ENCODE peak calls at places on chromosome 13, in four cellular contexts. U is GM12878, G is endothelial cell of umbilical vein, B is HepG2. N is an unnamed sample.

GRCh38 chr13:40447857-40448256 is 218.6 kb downstream of the FOXO1 start:
- DNase-seq in G (no peak), U (no peak), B (no peak), N (no peak)

GRCh38 chr13:45518525-45519235 is 53.9 kb downstream of the COG3 start:
- DNase-seq in B (no peak), G (peak; percentile 42), U (no peak), N (no peak)

GRCh38 chr13:40490086-40490723 is 176.2 kb downstream of the FOXO1 start:
- DNase-seq in G (no peak), B (no peak), U (no peak), N (no peak)

GRCh38 chr13:47455581-47455980 is 545.5 kb downstream of the SUCLA2 start:
- DNase-seq in G (no peak), B (no peak), U (no peak), N (no peak)

GRCh38 chr13:68056816-68057710 is 826.9 kb upstream of the PCDH9 start:
- DNase-seq in U (no peak), B (peak; percentile 45), G (peak; percentile 86), N (no peak)

GRCh38 chr13:19860884-19861655 is 2.4 kb downstream of the ZMYM5 start:
- DNase-seq in B (peak; percentile 77), U (no peak), G (peak; percentile 43), N (no peak)

GRCh38 chr13:96822900-96823299 is 171.4 kb downstream of the OXGR1 start:
- DNase-seq in G (peak; percentile 9), B (peak; percentile 50), U (no peak), N (peak; percentile 17)

GRCh38 chr13:32829676-32830091 is 186.5 kb upstream of the KL start:
- DNase-seq in B (no peak), G (no peak), U (no peak), N (no peak)

GRCh38 chr13:42707003-42707402 is 74.4 kb upstream of the FAM216B start:
- DNase-seq in U (no peak), G (no peak), B (no peak), N (no peak)

GRCh38 chr13:75173457-75174356 is 308.3 kb downstream of the TBC1D4 start:
- DNase-seq in B (peak; percentile 35), G (peak; percentile 22), U (no peak), N (no peak)

GRCh38 chr13:76758257-76758656 is 127.9 kb downstream of the KCTD12 start:
- DNase-seq in B (no peak), G (peak; percentile 59), U (no peak), N (no peak)

GRCh38 chr13:35695411-35695810 is 218.9 kb upstream of the MAB21L1 start:
- DNase-seq in U (no peak), G (no peak), B (no peak), N (no peak)

GRCh38 chr13:32938907-32939306 is 77.3 kb upstream of the KL start:
- DNase-seq in B (no peak), U (no peak), G (no peak), N (no peak)

GRCh38 chr13:43905435-43906031 is 25.8 kb downstream of the LACC1 start:
- DNase-seq in B (peak; percentile 55), G (peak; percentile 68), U (no peak), N (peak; percentile 52)

GRCh38 chr13:26449063-26449848 is 108.2 kb upstream of the WASF3 start:
- DNase-seq in U (no peak), G (no peak), B (no peak), N (no peak)

GRCh38 chr13:29480893-29481525 is 114.5 kb downstream of the SLC7A1 start:
- DNase-seq in G (no peak), B (no peak), U (no peak), N (no peak)

GRCh38 chr13:42039946-42040729 is 8.3 kb upstream of the DGKH start:
- DNase-seq in G (peak; percentile 83), B (no peak), U (peak; percentile 25), N (peak; percentile 83)

GRCh38 chr13:44184740-44185139 is 188.9 kb upstream of the SERP2 start:
- DNase-seq in G (no peak), B (no peak), U (no peak), N (no peak)

GRCh38 chr13:67096418-67096817 is 133.7 kb downstream of the PCDH9 start:
- DNase-seq in U (no peak), B (no peak), G (no peak), N (no peak)

GRCh38 chr13:107864543-107865460 is 350.5 kb downstream of the LIG4 start:
- DNase-seq in B (peak; percentile 18), G (peak; percentile 68), U (no peak), N (peak; percentile 84)

GRCh38 chr13:29573190-29573589 is 22.3 kb downstream of the SLC7A1 start:
- DNase-seq in B (no peak), G (peak; percentile 19), U (no peak), N (no peak)

GRCh38 chr13:114130708-114131580 is 1.5 kb downstream of the RASA3 start:
- DNase-seq in B (no peak), U (no peak), G (peak; percentile 74), N (peak; percentile 68)

GRCh38 chr13:96677029-96677428 is 317.2 kb downstream of the OXGR1 start:
- DNase-seq in U (no peak), G (no peak), B (no peak), N (no peak)

GRCh38 chr13:38685974-38686571 is 804 bp upstream of the FREM2 start:
- DNase-seq in U (no peak), B (no peak), G (no peak), N (no peak)

GRCh38 chr13:38684714-38685113 is 2.2 kb upstream of the FREM2 start:
- DNase-seq in U (no peak), B (no peak), G (no peak), N (no peak)

GRCh38 chr13:38687246-38688229 is 661 bp downstream of the FREM2 start:
- DNase-seq in G (no peak), B (no peak), U (no peak), N (no peak)

GRCh38 chr13:38688674-38689073 is 1.8 kb downstream of the FREM2 start:
- DNase-seq in U (no peak), G (no peak), B (no peak), N (no peak)

GRCh38 chr13:38686635-38687245 is at the start of gene FREM2:
- DNase-seq in B (no peak), U (no peak), G (no peak), N (no peak)
- TF ChIP-seq MAX in B (no peak), U (no peak), G (no peak), N (no peak)

GRCh38 chr13:112059457-112060317 is 7.3 kb upstream of the SOX1 start:
- DNase-seq in G (no peak), B (no peak), U (no peak), N (no peak)
- TF ChIP-seq EZH2 in G (no peak), B (no peak), U (no peak), N (no peak)

DNA sequence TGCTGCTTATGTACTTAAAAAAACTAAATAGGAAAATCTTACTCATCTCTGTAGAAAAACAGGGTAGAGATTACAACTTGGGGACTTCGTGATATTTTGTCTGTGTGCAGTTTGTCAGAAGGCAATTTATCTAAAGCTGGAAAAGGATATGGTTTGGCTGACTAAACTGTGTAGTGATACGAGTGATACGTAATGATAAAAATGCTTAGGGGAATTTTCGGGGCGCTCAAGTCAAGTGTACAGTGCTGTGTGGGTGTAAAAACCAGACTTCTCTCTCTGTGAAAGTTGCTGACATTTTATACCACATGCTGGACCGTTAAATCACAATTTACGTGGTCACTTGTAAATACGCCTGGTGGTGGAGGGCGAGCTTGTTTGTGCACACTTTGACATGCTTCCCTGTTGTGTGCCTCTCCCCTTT is 221.7 kb downstream of the KCNRG start:
- DNase-seq in U (peak; percentile 78), B (no peak), G (no peak), N (no peak)
- TF ChIP-seq MYC in U (no peak), B (no peak), G (no peak), N (no peak)

GRCh38 chr13:86825410-86825809 is 845.8 kb upstream of the SLITRK5 start:
- DNase-seq in U (no peak), B (peak; percentile 1), G (no peak), N (no peak)
- TF ChIP-seq MAX in U (no peak), B (no peak), G (no peak), N (no peak)

GRCh38 chr13:22061371-22061805 is 390.5 kb downstream of the FGF9 start:
- DNase-seq in G (no peak), B (no peak), U (peak; percentile 51), N (no peak)

GRCh38 chr13:22063416-22064124 is 392.7 kb downstream of the FGF9 start:
- DNase-seq in G (no peak), U (no peak), B (no peak), N (no peak)

GRCh38 chr13:22062478-22063205 is 391.8 kb downstream of the FGF9 start:
- DNase-seq in G (no peak), B (no peak), U (no peak), N (no peak)

GRCh38 chr13:22061806-22062391 is 391.0 kb downstream of the FGF9 start:
- DNase-seq in U (peak; percentile 80), G (no peak), B (no peak), N (no peak)

DNA sequence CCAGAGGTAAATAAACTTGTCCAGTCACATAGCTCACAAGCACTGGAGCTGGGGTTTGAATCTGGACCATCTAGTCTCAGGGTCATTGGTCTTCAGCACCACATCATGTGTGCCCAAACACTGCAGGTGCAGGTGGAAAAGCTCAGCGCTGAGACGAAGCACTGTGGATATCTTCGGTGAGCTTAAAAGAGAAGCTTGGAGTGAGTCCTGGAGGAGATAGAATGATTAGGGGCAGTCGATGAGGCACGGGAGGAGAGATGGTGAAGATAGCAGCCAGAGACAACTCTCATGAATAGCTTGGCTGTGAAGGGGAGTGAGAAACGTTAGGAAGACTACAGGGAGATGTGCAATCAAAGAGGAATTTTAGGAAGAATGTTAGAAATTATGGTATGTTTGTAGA is 389.3 kb downstream of the FGF9 start:
- DNase-seq in B (no peak), G (no peak), U (no peak), N (no peak)
- TF ChIP-seq EZH2 in B (no peak), G (no peak), U (no peak), N (no peak)

DNA sequence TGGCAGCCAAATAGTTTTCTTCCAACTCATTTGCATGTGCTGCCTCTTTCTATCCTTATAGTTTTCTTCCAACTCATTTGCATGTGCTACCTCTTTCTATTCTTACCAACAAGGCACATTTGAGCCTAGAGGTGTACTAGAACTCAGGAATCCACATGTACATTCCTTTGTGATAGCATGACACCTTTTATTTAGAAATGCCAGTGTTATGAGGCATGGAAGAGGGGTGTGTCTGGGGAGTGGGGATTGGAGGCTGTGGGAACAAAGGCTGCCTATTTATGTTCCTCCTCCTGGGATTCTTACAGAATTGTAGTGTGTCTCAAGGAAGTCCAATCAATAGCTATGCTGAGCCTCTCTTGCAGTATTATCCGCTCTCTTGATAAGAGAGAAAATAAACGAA is 966.7 kb downstream of the PCDH17 start:
- DNase-seq in U (no peak), G (no peak), B (no peak), N (no peak)
- TF ChIP-seq MYC in U (no peak), G (no peak), B (no peak), N (no peak)

GRCh38 chr13:34174671-34175145 is 356.8 kb downstream of the RFC3 start:
- DNase-seq in B (no peak), G (no peak), U (no peak), N (no peak)
- TF ChIP-seq MAX in B (no peak), G (no peak), U (no peak), N (no peak)

GRCh38 chr13:28204043-28204442 is 65.7 kb downstream of the PAN3 start:
- DNase-seq in U (no peak), B (peak; percentile 32), G (no peak), N (no peak)
- TF ChIP-seq EZH2 in U (no peak), B (no peak), G (no peak), N (no peak)